ENCODE peak calls at places on chromosomes 2 and 18, in four cellular contexts. One of them, this sample, is unnamed.

GRCh38 chr2:157845081-157845480 is 31.0 kb downstream of the ACVR1 start:
- DNase-seq in T-cell: no peak
- DNase-seq in fibroblast of mammary gland: no peak
- DNase-seq in CD8-positive, alpha-beta T cell: no peak
- DNase-seq in this sample: no peak

GRCh38 chr2:27583390-27583915 is 611 bp downstream of the ZNF512 start:
- DNase-seq in T-cell: no peak
- DNase-seq in fibroblast of mammary gland: peak
- DNase-seq in CD8-positive, alpha-beta T cell: no peak
- DNase-seq in this sample: no peak

GRCh38 chr2:28746504-28747111 is 5.0 kb upstream of the PPP1CB start:
- DNase-seq in T-cell: no peak
- DNase-seq in fibroblast of mammary gland: no peak
- DNase-seq in CD8-positive, alpha-beta T cell: no peak
- DNase-seq in this sample: no peak

GRCh38 chr18:45320724-45321123 is 294.6 kb upstream of the SLC14A2 start:
- DNase-seq in T-cell: no peak
- DNase-seq in fibroblast of mammary gland: peak
- DNase-seq in CD8-positive, alpha-beta T cell: no peak
- DNase-seq in this sample: no peak

GRCh38 chr18:47970664-47971523 is 40.4 kb upstream of the SMAD2 start:
- DNase-seq in T-cell: no peak
- DNase-seq in fibroblast of mammary gland: no peak
- DNase-seq in CD8-positive, alpha-beta T cell: no peak
- DNase-seq in this sample: no peak

GRCh38 chr2:143280097-143280757 is 151.0 kb downstream of the ARHGAP15 start:
- DNase-seq in T-cell: no peak
- DNase-seq in fibroblast of mammary gland: no peak
- DNase-seq in CD8-positive, alpha-beta T cell: no peak
- DNase-seq in this sample: no peak

GRCh38 chr2:12318427-12319057 is 398.2 kb upstream of the TRIB2 start:
- DNase-seq in T-cell: no peak
- DNase-seq in fibroblast of mammary gland: peak
- DNase-seq in CD8-positive, alpha-beta T cell: no peak
- DNase-seq in this sample: no peak

GRCh38 chr2:83368916-83369315 is 1090.2 kb downstream of the SUCLG1 start:
- DNase-seq in T-cell: no peak
- DNase-seq in fibroblast of mammary gland: no peak
- DNase-seq in CD8-positive, alpha-beta T cell: no peak
- DNase-seq in this sample: no peak

GRCh38 chr2:25198209-25198525 is 29.8 kb upstream of the POMC start:
- DNase-seq in T-cell: no peak
- DNase-seq in fibroblast of mammary gland: no peak
- DNase-seq in CD8-positive, alpha-beta T cell: no peak
- DNase-seq in this sample: no peak

GRCh38 chr2:172745636-172746035 is 10.0 kb downstream of the RAPGEF4 start:
- DNase-seq in T-cell: no peak
- DNase-seq in fibroblast of mammary gland: peak
- DNase-seq in CD8-positive, alpha-beta T cell: no peak
- DNase-seq in this sample: no peak

GRCh38 chr2:69830045-69830905 is 815 bp downstream of the GMCL1 start:
- DNase-seq in T-cell: peak
- DNase-seq in fibroblast of mammary gland: peak
- DNase-seq in CD8-positive, alpha-beta T cell: peak
- DNase-seq in this sample: peak

GRCh38 chr2:69965756-69966447 is 4.5 kb upstream of the ASPRV1 start:
- DNase-seq in T-cell: no peak
- DNase-seq in fibroblast of mammary gland: no peak
- DNase-seq in CD8-positive, alpha-beta T cell: no peak
- DNase-seq in this sample: no peak

This sample was measured in NK-92 treated with Interleukin-12 subunit alpha and Interleukin-12 subunit beta, amount 100 ng/mL, for 24 hours.